ENCODE peak calls at places on chromosomes 4 and X, in six cellular contexts. One of them, this sample, is unnamed.

GRCh38 chr4:119788334-119789266 is 160.0 kb upstream of the PDE5A start:
- DNase-seq in GDM1: no peak
- DNase-seq in iPS-NIHi11: no peak
- DNase-seq in frontal cortex: no peak
- DNase-seq in SK-N-SH: no peak
- DNase-seq in cardiac fibroblast: no peak
- DNase-seq in this sample: no peak

GRCh38 chr4:112900416-112900815 is 149.0 kb upstream of the ANK2 start:
- DNase-seq in GDM1: no peak
- DNase-seq in SK-N-SH: no peak
- DNase-seq in frontal cortex: no peak
- DNase-seq in cardiac fibroblast: no peak
- DNase-seq in iPS-NIHi11: no peak
- DNase-seq in this sample: no peak

GRCh38 chr4:56003606-56004005 is 54.9 kb downstream of the CEP135 start:
- DNase-seq in iPS-NIHi11: no peak
- DNase-seq in SK-N-SH: no peak
- DNase-seq in frontal cortex: no peak
- DNase-seq in GDM1: no peak
- DNase-seq in cardiac fibroblast: no peak
- DNase-seq in this sample: no peak

GRCh38 chr4:56742080-56742871 is 61.2 kb upstream of the HOPX start:
- DNase-seq in cardiac fibroblast: peak; percentile 30
- DNase-seq in iPS-NIHi11: no peak
- DNase-seq in SK-N-SH: no peak
- DNase-seq in GDM1: no peak
- DNase-seq in frontal cortex: no peak
- DNase-seq in this sample: peak; percentile 38

GRCh38 chr4:167233523-167234387 is 539 bp downstream of the SPOCK3 start:
- DNase-seq in GDM1: no peak
- DNase-seq in iPS-NIHi11: peak; percentile 28
- DNase-seq in frontal cortex: peak; percentile 47
- DNase-seq in cardiac fibroblast: peak; percentile 4
- DNase-seq in SK-N-SH: peak; percentile 51
- DNase-seq in this sample: peak; percentile 4

GRCh38 chrX:100895365-100896075 is 21.4 kb upstream of the NOX1 start:
- DNase-seq in GDM1: peak; percentile 8
- DNase-seq in frontal cortex: no peak
- DNase-seq in iPS-NIHi11: peak; percentile 34
- DNase-seq in cardiac fibroblast: peak; percentile 57
- DNase-seq in SK-N-SH: peak; percentile 19
- DNase-seq in this sample: peak; percentile 51

GRCh38 chrX:7801706-7802105 is 41.3 kb upstream of the VCX start:
- DNase-seq in iPS-NIHi11: no peak
- DNase-seq in cardiac fibroblast: no peak
- DNase-seq in SK-N-SH: no peak
- DNase-seq in frontal cortex: no peak
- DNase-seq in GDM1: no peak
- DNase-seq in this sample: peak; percentile 36

GRCh38 chr4:147340111-147340510 is 140.8 kb upstream of the EDNRA start:
- DNase-seq in iPS-NIHi11: no peak
- DNase-seq in SK-N-SH: no peak
- DNase-seq in cardiac fibroblast: peak; percentile 65
- DNase-seq in GDM1: no peak
- DNase-seq in frontal cortex: no peak
- DNase-seq in this sample: peak; percentile 87

GRCh38 chr4:53039741-53040458 is 177.8 kb downstream of the RASL11B start:
- DNase-seq in SK-N-SH: no peak
- DNase-seq in frontal cortex: no peak
- DNase-seq in iPS-NIHi11: no peak
- DNase-seq in cardiac fibroblast: no peak
- DNase-seq in GDM1: no peak
- DNase-seq in this sample: no peak

GRCh38 chr4:126777649-126778048 is 855.1 kb upstream of the INTU start:
- DNase-seq in GDM1: no peak
- DNase-seq in SK-N-SH: no peak
- DNase-seq in iPS-NIHi11: no peak
- DNase-seq in frontal cortex: no peak
- DNase-seq in cardiac fibroblast: peak; percentile 32
- DNase-seq in this sample: peak; percentile 92

GRCh38 chrX:97401586-97402101 is 517.9 kb downstream of the RPA4 start:
- DNase-seq in GDM1: no peak
- DNase-seq in iPS-NIHi11: no peak
- DNase-seq in frontal cortex: no peak
- DNase-seq in SK-N-SH: no peak
- DNase-seq in cardiac fibroblast: no peak
- DNase-seq in this sample: peak; percentile 40

This sample was measured in fibroblast of mammary gland.